ENCODE peak calls at places on chromosomes 13 and 19, in nine cellular contexts. One of them, this sample, is unnamed.

GRCh38 chr19:41993612-41994483 is at the start of gene ATP1A3:
- DNase-seq in brain microvascular endothelial cell: peak
- DNase-seq in GM20000: peak
- DNase-seq in mammary epithelial cell: peak
- DNase-seq in CD4-positive, alpha-beta T cell: peak
- DNase-seq in tibial artery: no peak
- DNase-seq in GM23338: peak
- DNase-seq in fibroblast of the aortic adventitia: peak
- DNase-seq in right lobe of liver: no peak
- DNase-seq in this sample: peak

GRCh38 chr19:30718014-30718413 is 345.8 kb downstream of the ZNF536 start:
- DNase-seq in brain microvascular endothelial cell: no peak
- DNase-seq in GM20000: no peak
- DNase-seq in mammary epithelial cell: no peak
- DNase-seq in CD4-positive, alpha-beta T cell: no peak
- DNase-seq in tibial artery: no peak
- DNase-seq in GM23338: no peak
- DNase-seq in fibroblast of the aortic adventitia: no peak
- DNase-seq in right lobe of liver: no peak
- DNase-seq in this sample: no peak

GRCh38 chr19:58450836-58451357 is 525 bp upstream of the ZNF324B start:
- DNase-seq in brain microvascular endothelial cell: no peak
- DNase-seq in GM20000: no peak
- DNase-seq in mammary epithelial cell: no peak
- DNase-seq in CD4-positive, alpha-beta T cell: no peak
- DNase-seq in tibial artery: no peak
- DNase-seq in GM23338: no peak
- DNase-seq in fibroblast of the aortic adventitia: no peak
- DNase-seq in right lobe of liver: no peak
- DNase-seq in this sample: no peak

GRCh38 chr13:90414691-90415596 is 932.5 kb upstream of the MIR17HG start:
- DNase-seq in brain microvascular endothelial cell: peak
- DNase-seq in GM20000: no peak
- DNase-seq in mammary epithelial cell: peak
- DNase-seq in CD4-positive, alpha-beta T cell: no peak
- DNase-seq in tibial artery: no peak
- DNase-seq in GM23338: peak
- DNase-seq in fibroblast of the aortic adventitia: peak
- DNase-seq in right lobe of liver: no peak
- DNase-seq in this sample: no peak

GRCh38 chr13:81275666-81276258 is 934.8 kb upstream of the SPRY2 start:
- DNase-seq in brain microvascular endothelial cell: no peak
- DNase-seq in GM20000: no peak
- DNase-seq in mammary epithelial cell: no peak
- DNase-seq in CD4-positive, alpha-beta T cell: no peak
- DNase-seq in tibial artery: no peak
- DNase-seq in GM23338: peak
- DNase-seq in fibroblast of the aortic adventitia: no peak
- DNase-seq in right lobe of liver: no peak
- DNase-seq in this sample: no peak

GRCh38 chr13:66617786-66618185 is 612.4 kb downstream of the PCDH9 start:
- DNase-seq in brain microvascular endothelial cell: no peak
- DNase-seq in GM20000: no peak
- DNase-seq in mammary epithelial cell: no peak
- DNase-seq in CD4-positive, alpha-beta T cell: no peak
- DNase-seq in tibial artery: no peak
- DNase-seq in GM23338: peak
- DNase-seq in fibroblast of the aortic adventitia: no peak
- DNase-seq in right lobe of liver: no peak
- DNase-seq in this sample: no peak

GRCh38 chr13:113560645-113561416 is 23.7 kb upstream of the TFDP1 start:
- DNase-seq in brain microvascular endothelial cell: no peak
- DNase-seq in GM20000: no peak
- DNase-seq in mammary epithelial cell: no peak
- DNase-seq in CD4-positive, alpha-beta T cell: no peak
- DNase-seq in tibial artery: no peak
- DNase-seq in GM23338: no peak
- DNase-seq in fibroblast of the aortic adventitia: no peak
- DNase-seq in right lobe of liver: peak
- DNase-seq in this sample: no peak

GRCh38 chr19:47757617-47758432 is 12.5 kb downstream of the NOP53 start:
- DNase-seq in brain microvascular endothelial cell: no peak
- DNase-seq in GM20000: no peak
- DNase-seq in mammary epithelial cell: no peak
- DNase-seq in CD4-positive, alpha-beta T cell: no peak
- DNase-seq in tibial artery: no peak
- DNase-seq in GM23338: no peak
- DNase-seq in fibroblast of the aortic adventitia: no peak
- DNase-seq in right lobe of liver: no peak
- DNase-seq in this sample: no peak

GRCh38 chr19:1125601-1126533 is 22.1 kb downstream of the GPX4 start:
- DNase-seq in brain microvascular endothelial cell: no peak
- DNase-seq in GM20000: no peak
- DNase-seq in mammary epithelial cell: no peak
- DNase-seq in CD4-positive, alpha-beta T cell: no peak
- DNase-seq in tibial artery: peak
- DNase-seq in GM23338: no peak
- DNase-seq in fibroblast of the aortic adventitia: peak
- DNase-seq in right lobe of liver: no peak
- DNase-seq in this sample: no peak

GRCh38 chr19:1425102-1425842 is 12.9 kb upstream of the RPS15 start:
- DNase-seq in brain microvascular endothelial cell: no peak
- DNase-seq in GM20000: no peak
- DNase-seq in mammary epithelial cell: no peak
- DNase-seq in CD4-positive, alpha-beta T cell: no peak
- DNase-seq in tibial artery: no peak
- DNase-seq in GM23338: no peak
- DNase-seq in fibroblast of the aortic adventitia: no peak
- DNase-seq in right lobe of liver: no peak
- DNase-seq in this sample: no peak

GRCh38 chr13:111399776-111400505 is 79.5 kb downstream of the TEX29 start:
- DNase-seq in brain microvascular endothelial cell: no peak
- DNase-seq in GM20000: no peak
- DNase-seq in mammary epithelial cell: no peak
- DNase-seq in CD4-positive, alpha-beta T cell: peak
- DNase-seq in tibial artery: peak
- DNase-seq in GM23338: no peak
- DNase-seq in fibroblast of the aortic adventitia: no peak
- DNase-seq in right lobe of liver: no peak
- DNase-seq in this sample: no peak

GRCh38 chr13:57948884-57949283 is 317.3 kb downstream of the PCDH17 start:
- DNase-seq in brain microvascular endothelial cell: no peak
- DNase-seq in GM20000: no peak
- DNase-seq in mammary epithelial cell: no peak
- DNase-seq in CD4-positive, alpha-beta T cell: no peak
- DNase-seq in tibial artery: no peak
- DNase-seq in GM23338: no peak
- DNase-seq in fibroblast of the aortic adventitia: no peak
- DNase-seq in right lobe of liver: no peak
- DNase-seq in this sample: no peak

GRCh38 chr13:23888658-23889597 is at the start of gene MIPEP:
- DNase-seq in brain microvascular endothelial cell: peak
- DNase-seq in GM20000: peak
- DNase-seq in mammary epithelial cell: peak
- DNase-seq in CD4-positive, alpha-beta T cell: peak
- DNase-seq in tibial artery: peak
- DNase-seq in GM23338: peak
- DNase-seq in fibroblast of the aortic adventitia: peak
- DNase-seq in right lobe of liver: peak
- DNase-seq in this sample: peak

GRCh38 chr13:30559274-30559673 is 58.4 kb upstream of the USPL1 start:
- DNase-seq in brain microvascular endothelial cell: no peak
- DNase-seq in GM20000: no peak
- DNase-seq in mammary epithelial cell: no peak
- DNase-seq in CD4-positive, alpha-beta T cell: no peak
- DNase-seq in tibial artery: no peak
- DNase-seq in GM23338: no peak
- DNase-seq in fibroblast of the aortic adventitia: no peak
- DNase-seq in right lobe of liver: no peak
- DNase-seq in this sample: no peak

GRCh38 chr13:30564489-30564888 is 53.2 kb upstream of the USPL1 start:
- DNase-seq in brain microvascular endothelial cell: no peak
- DNase-seq in GM20000: no peak
- DNase-seq in mammary epithelial cell: no peak
- DNase-seq in CD4-positive, alpha-beta T cell: no peak
- DNase-seq in tibial artery: no peak
- DNase-seq in GM23338: no peak
- DNase-seq in fibroblast of the aortic adventitia: peak
- DNase-seq in right lobe of liver: no peak
- DNase-seq in this sample: no peak

GRCh38 chr13:30567072-30567471 is 50.6 kb upstream of the USPL1 start:
- DNase-seq in brain microvascular endothelial cell: no peak
- DNase-seq in GM20000: no peak
- DNase-seq in mammary epithelial cell: no peak
- DNase-seq in CD4-positive, alpha-beta T cell: no peak
- DNase-seq in tibial artery: no peak
- DNase-seq in GM23338: no peak
- DNase-seq in fibroblast of the aortic adventitia: no peak
- DNase-seq in right lobe of liver: no peak
- DNase-seq in this sample: no peak

GRCh38 chr13:30565658-30566057 is 52.1 kb upstream of the USPL1 start:
- DNase-seq in brain microvascular endothelial cell: no peak
- DNase-seq in GM20000: no peak
- DNase-seq in mammary epithelial cell: no peak
- DNase-seq in CD4-positive, alpha-beta T cell: no peak
- DNase-seq in tibial artery: no peak
- DNase-seq in GM23338: no peak
- DNase-seq in fibroblast of the aortic adventitia: no peak
- DNase-seq in right lobe of liver: no peak
- DNase-seq in this sample: no peak

GRCh38 chr13:30561506-30561905 is 56.2 kb upstream of the USPL1 start:
- DNase-seq in brain microvascular endothelial cell: no peak
- DNase-seq in GM20000: no peak
- DNase-seq in mammary epithelial cell: no peak
- DNase-seq in CD4-positive, alpha-beta T cell: no peak
- DNase-seq in tibial artery: no peak
- DNase-seq in GM23338: no peak
- DNase-seq in fibroblast of the aortic adventitia: no peak
- DNase-seq in right lobe of liver: no peak
- DNase-seq in this sample: no peak
- TF ChIP-seq CTCF in brain microvascular endothelial cell: no peak
- TF ChIP-seq CTCF in GM20000: no peak
- TF ChIP-seq CTCF in mammary epithelial cell: no peak
- TF ChIP-seq CTCF in CD4-positive, alpha-beta T cell: no peak
- TF ChIP-seq CTCF in tibial artery: no peak
- TF ChIP-seq CTCF in GM23338: no peak
- TF ChIP-seq CTCF in fibroblast of the aortic adventitia: no peak
- TF ChIP-seq CTCF in right lobe of liver: no peak
- TF ChIP-seq CTCF in this sample: no peak

GRCh38 chr19:49085020-49085867 is at the start of gene SNRNP70:
- DNase-seq in brain microvascular endothelial cell: peak
- DNase-seq in GM20000: peak
- DNase-seq in mammary epithelial cell: peak
- DNase-seq in CD4-positive, alpha-beta T cell: peak
- DNase-seq in tibial artery: peak
- DNase-seq in GM23338: peak
- DNase-seq in fibroblast of the aortic adventitia: peak
- DNase-seq in right lobe of liver: peak
- DNase-seq in this sample: peak
- TF ChIP-seq CTCF in brain microvascular endothelial cell: no peak
- TF ChIP-seq CTCF in GM20000: no peak
- TF ChIP-seq CTCF in mammary epithelial cell: no peak
- TF ChIP-seq CTCF in CD4-positive, alpha-beta T cell: no peak
- TF ChIP-seq CTCF in tibial artery: no peak
- TF ChIP-seq CTCF in GM23338: no peak
- TF ChIP-seq CTCF in fibroblast of the aortic adventitia: no peak
- TF ChIP-seq CTCF in right lobe of liver: no peak
- TF ChIP-seq CTCF in this sample: no peak

DNA sequence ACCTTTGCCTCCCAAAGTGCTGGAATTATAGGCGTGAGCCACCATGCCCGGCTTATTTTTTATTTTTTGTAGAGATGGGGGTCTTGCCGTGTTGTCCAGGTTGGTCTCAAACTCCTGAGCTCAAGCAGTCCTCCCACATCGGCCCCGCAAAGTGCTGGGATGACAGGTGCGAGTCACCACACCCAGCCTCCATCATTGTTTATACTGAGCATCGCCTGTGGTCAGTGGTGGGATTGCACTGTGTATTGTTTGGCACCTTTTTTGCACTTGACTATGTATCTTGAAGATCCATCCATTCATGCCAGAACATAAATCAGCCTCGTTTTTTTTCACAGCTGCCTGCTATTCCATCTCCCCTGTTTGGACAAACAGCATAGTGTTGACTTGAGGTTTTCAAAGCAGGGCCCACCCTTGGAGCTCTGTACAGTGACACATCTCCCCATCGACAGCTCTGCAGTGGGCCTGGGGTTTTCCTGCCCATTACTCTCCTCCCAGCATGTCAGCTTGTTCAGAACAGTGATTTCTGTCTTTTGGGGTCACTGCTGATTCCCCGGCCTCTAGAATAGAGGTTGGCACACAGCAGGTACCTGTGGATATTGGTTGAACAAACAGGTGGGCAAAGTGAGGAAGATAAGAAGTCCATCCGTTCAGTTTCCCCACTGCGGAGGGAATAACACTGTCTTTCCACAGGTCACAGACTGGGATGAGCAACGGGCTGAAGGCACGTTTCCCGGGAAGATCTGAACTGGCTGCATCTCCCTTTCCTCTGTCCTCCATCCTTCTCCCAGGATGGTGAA is 8.2 kb upstream of the UPK1A start:
- DNase-seq in brain microvascular endothelial cell: peak
- DNase-seq in GM20000: no peak
- DNase-seq in mammary epithelial cell: no peak
- DNase-seq in CD4-positive, alpha-beta T cell: no peak
- DNase-seq in tibial artery: no peak
- DNase-seq in GM23338: peak
- DNase-seq in fibroblast of the aortic adventitia: no peak
- DNase-seq in right lobe of liver: no peak
- DNase-seq in this sample: no peak
- TF ChIP-seq CTCF in brain microvascular endothelial cell: peak
- TF ChIP-seq CTCF in GM20000: no peak
- TF ChIP-seq CTCF in mammary epithelial cell: no peak
- TF ChIP-seq CTCF in CD4-positive, alpha-beta T cell: no peak
- TF ChIP-seq CTCF in tibial artery: no peak
- TF ChIP-seq CTCF in GM23338: peak
- TF ChIP-seq CTCF in fibroblast of the aortic adventitia: peak
- TF ChIP-seq CTCF in right lobe of liver: no peak
- TF ChIP-seq CTCF in this sample: peak

DNA sequence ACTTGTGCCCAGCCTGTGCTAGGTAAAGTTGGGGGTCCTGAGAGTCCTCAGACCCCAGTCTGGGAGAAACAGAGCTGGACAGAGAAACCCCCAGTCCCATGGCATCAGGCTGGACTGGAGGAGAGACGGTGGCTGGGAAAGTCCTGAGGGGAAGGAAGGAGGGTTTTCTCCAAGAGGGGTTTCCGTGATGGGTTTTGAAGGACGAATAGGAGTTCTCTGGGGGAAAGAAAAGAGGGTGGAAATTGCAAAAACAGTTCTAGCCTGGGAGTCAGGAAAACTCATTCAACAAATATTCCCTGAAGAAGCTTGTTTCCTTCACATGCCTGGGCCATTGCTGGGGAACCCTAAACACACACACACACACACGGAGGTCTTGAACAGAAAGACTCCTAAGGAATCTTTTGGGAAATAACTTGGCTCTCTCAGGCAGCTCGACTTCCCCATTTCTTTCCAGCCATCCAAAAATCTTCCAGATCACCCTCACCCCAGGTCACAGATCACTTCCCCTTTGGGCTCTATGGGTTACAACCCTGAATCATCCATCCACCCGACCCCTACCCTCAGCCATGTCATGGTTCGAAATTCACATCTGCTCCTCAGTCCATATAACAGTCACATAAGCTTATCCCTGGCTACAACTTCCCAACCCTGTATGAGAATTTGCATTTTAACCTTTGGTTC is 47.6 kb downstream of the COLGALT1 start:
- DNase-seq in brain microvascular endothelial cell: no peak
- DNase-seq in GM20000: no peak
- DNase-seq in mammary epithelial cell: no peak
- DNase-seq in CD4-positive, alpha-beta T cell: no peak
- DNase-seq in tibial artery: no peak
- DNase-seq in GM23338: no peak
- DNase-seq in fibroblast of the aortic adventitia: no peak
- DNase-seq in right lobe of liver: no peak
- DNase-seq in this sample: no peak
- TF ChIP-seq CTCF in brain microvascular endothelial cell: no peak
- TF ChIP-seq CTCF in GM20000: no peak
- TF ChIP-seq CTCF in mammary epithelial cell: no peak
- TF ChIP-seq CTCF in CD4-positive, alpha-beta T cell: no peak
- TF ChIP-seq CTCF in tibial artery: no peak
- TF ChIP-seq CTCF in GM23338: no peak
- TF ChIP-seq CTCF in fibroblast of the aortic adventitia: no peak
- TF ChIP-seq CTCF in right lobe of liver: no peak
- TF ChIP-seq CTCF in this sample: no peak

This sample was measured in GM13977.